ENCODE peak calls at places on chromosomes 3 and 15, in six cellular contexts. A is heart left ventricle, G is pancreas, E is adrenal gland, M is A673, X is ovary. N is an unnamed sample.

GRCh38 chr3:8512234-8512633 is 10.6 kb downstream of the LMCD1 start:
- DNase-seq in A (no peak), G (no peak), E (no peak), M (no peak), X (no peak), N (no peak)

GRCh38 chr15:91853501-91853967 is at the start of gene SLCO3A1:
- DNase-seq in A (peak), G (peak), E (peak), M (peak), X (peak), N (peak)

GRCh38 chr3:23075478-23075877 is 127.6 kb upstream of the UBE2E2 start:
- DNase-seq in A (no peak), G (no peak), E (no peak), M (no peak), X (no peak), N (no peak)

GRCh38 chr3:197522881-197523342 is 32.9 kb downstream of the BDH1 start:
- DNase-seq in A (no peak), G (no peak), E (no peak), M (no peak), X (peak), N (no peak)

GRCh38 chr15:50123861-50124556 is 5.0 kb upstream of the ATP8B4 start:
- DNase-seq in A (no peak), G (no peak), E (no peak), M (no peak), X (no peak), N (no peak)

GRCh38 chr3:155153242-155154186 is 73.4 kb downstream of the MME start:
- DNase-seq in A (no peak), G (no peak), E (no peak), M (no peak), X (no peak), N (no peak)

GRCh38 chr3:186366206-186366605 is 4.2 kb upstream of the DGKG start:
- DNase-seq in A (no peak), G (no peak), E (no peak), M (no peak), X (no peak), N (no peak)

GRCh38 chr3:123880998-123881561 is 3.1 kb downstream of the MYLK start:
- DNase-seq in A (no peak), G (no peak), E (peak), M (peak), X (no peak), N (peak)

GRCh38 chr15:85527907-85528306 is 147.5 kb downstream of the AKAP13 start:
- DNase-seq in A (no peak), G (no peak), E (no peak), M (peak), X (no peak), N (no peak)

DNA sequence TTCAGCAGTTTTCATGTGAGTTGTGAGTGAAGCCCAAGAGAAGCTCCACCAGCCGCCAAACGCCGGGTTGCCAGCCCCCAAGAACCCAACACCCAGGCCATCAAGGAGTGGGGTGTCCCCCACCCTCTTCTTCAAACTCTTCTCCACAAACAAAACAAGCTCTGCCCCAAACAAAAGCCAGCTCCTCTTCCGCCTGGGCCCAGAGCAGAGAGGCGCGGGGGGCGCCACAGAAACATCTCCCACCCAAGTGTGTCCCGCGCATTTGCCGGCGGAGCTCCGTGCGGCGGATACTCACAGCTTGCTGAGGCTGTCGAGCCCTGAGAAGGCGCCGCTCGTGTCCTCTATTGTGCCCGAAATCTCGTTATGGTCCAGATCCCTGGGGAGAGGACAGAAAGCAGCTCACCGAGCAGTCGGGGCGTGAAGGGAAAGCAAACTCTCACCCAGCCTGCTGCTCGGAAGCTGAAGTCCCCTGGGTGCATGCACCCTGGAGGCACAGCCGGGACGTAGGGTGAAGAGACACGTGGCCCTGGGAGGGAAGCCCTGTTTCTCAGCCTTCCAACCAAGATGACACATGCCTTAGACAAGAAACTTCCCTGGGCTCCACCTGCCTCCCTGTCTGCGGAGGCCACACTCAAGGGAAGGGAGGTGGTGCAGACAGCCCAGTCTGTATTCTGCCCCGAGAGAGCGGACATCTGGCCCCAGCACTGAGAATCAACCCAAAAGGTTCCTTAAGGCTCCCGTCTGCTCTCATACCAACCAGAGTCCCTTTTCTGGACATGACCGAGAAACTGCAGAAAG is 95.7 kb downstream of the LRIG1 start:
- DNase-seq in A (no peak), G (no peak), E (no peak), M (no peak), X (no peak), N (no peak)
- H3K27ac ChIP-seq in A (no peak), G (no peak), E (no peak), M (no peak), X (no peak), N (no peak)

GRCh38 chr15:48021336-48022086 is 99.3 kb upstream of the SLC24A5 start:
- DNase-seq in A (no peak), G (no peak), E (no peak), M (no peak), X (no peak), N (no peak)
- TF ChIP-seq CTCF in A (no peak), G (no peak), E (no peak), M (no peak), X (no peak), N (no peak)

DNA sequence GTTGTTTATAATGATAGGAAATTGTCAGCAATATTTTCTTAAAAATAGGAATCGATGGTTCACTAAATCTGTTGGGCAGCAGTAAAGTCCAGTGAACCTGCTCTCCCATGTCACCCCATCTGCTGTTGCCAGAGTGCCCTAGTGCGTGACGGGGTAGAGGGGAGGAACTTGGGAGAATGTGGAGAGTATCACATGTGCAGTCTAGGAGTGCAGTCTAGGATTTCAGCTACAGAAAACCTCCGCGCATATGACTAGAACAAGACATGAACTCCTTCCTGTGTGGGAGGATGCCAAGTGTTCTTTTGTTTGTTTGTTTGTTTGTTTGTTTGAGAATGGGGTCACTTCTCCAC is 74.6 kb upstream of the ACAD9 start:
- DNase-seq in A (no peak), G (no peak), E (no peak), M (no peak), X (no peak), N (no peak)
- H3K27ac ChIP-seq in A (peak), G (no peak), E (peak), M (no peak), X (no peak), N (peak)

DNA sequence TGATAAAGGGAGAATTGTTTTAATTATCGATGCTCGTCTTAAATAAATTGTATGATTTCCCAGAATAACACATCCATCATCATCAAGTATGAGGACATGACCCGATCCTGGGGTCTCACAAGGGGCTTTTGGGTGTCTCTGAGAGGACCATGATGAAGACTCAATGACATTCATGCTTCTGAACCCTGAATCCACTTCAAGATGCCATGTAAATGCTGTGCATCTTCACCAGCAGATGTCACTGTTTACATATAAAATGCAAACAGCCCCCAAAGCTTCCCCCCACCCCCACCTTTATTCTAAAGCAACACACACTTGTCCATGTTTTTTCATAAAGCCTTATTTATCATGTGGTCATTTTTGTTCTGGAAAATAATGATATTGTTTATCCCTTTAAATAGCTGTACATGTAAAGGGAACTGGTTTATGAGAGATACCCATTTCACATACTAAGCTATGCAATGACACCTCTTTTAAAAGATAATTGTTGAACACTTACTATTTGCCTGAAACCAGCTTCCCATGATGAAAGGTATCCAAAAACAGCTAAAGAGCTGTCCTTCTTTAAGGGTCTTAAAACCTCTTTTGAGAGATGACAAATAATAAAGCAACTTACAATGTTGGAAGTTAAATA is 69.7 kb upstream of the UBE3A start:
- DNase-seq in A (no peak), G (no peak), E (peak), M (peak), X (no peak), N (no peak)
- TF ChIP-seq CTCF in A (peak), G (peak), E (peak), M (peak), X (peak), N (peak)